ENCODE peak calls at places on chromosome 16, in five cellular contexts. I is NT2/D1, W is fibroblast of lung, X is PC-3, R is IMR-90. F is an unnamed sample.

GRCh38 chr16:80366023-80366422 is 174.8 kb upstream of the DYNLRB2 start:
- DNase-seq in I (no peak), W (peak), X (no peak), R (no peak), F (no peak)

GRCh38 chr16:75108792-75109731 is 7.5 kb downstream of the LDHD start:
- DNase-seq in I (no peak), W (peak), X (peak), R (peak), F (peak)

GRCh38 chr16:75304521-75305363 is 53.3 kb upstream of the BCAR1 start:
- DNase-seq in I (no peak), W (peak), X (peak), R (peak), F (peak)

GRCh38 chr16:82631701-82632685 is 5.2 kb downstream of the CDH13 start:
- DNase-seq in I (no peak), W (no peak), X (peak), R (peak), F (no peak)

GRCh38 chr16:1245452-1246005 is 5.0 kb downstream of the TPSAB1 start:
- DNase-seq in I (no peak), W (no peak), X (no peak), R (no peak), F (no peak)

GRCh38 chr16:5863207-5863606 is 765.6 kb upstream of the EEF2KMT start:
- DNase-seq in I (no peak), W (no peak), X (no peak), R (no peak), F (no peak)

GRCh38 chr16:52863000-52863399 is 189.7 kb downstream of the CHD9NB start:
- DNase-seq in I (no peak), W (no peak), X (no peak), R (no peak), F (no peak)

GRCh38 chr16:49183911-49184310 is 97.7 kb downstream of the CBLN1 start:
- DNase-seq in I (peak), W (no peak), X (peak), R (no peak), F (no peak)

GRCh38 chr16:75264999-75265910 is 13.8 kb upstream of the BCAR1 start:
- DNase-seq in I (no peak), W (no peak), X (no peak), R (no peak), F (peak)

GRCh38 chr16:78277374-78277773 is 177.9 kb downstream of the WWOX start:
- DNase-seq in I (no peak), W (no peak), X (no peak), R (no peak), F (no peak)

GRCh38 chr16:83924686-83925085 is 25.8 kb downstream of the MLYCD start:
- DNase-seq in I (no peak), W (no peak), X (no peak), R (no peak), F (no peak)

GRCh38 chr16:82761236-82761635 is 134.5 kb downstream of the CDH13 start:
- DNase-seq in I (no peak), W (peak), X (no peak), R (peak), F (peak)

GRCh38 chr16:68592466-68593337 is 52.4 kb upstream of the CDH3 start:
- DNase-seq in I (no peak), W (no peak), X (peak), R (no peak), F (no peak)

GRCh38 chr16:723695-724094 is 2.5 kb downstream of the CCDC78 start:
- DNase-seq in I (no peak), W (no peak), X (no peak), R (no peak), F (no peak)

GRCh38 chr16:24689128-24689527 is 40.3 kb upstream of the TNRC6A start:
- DNase-seq in I (no peak), W (peak), X (peak), R (peak), F (peak)

GRCh38 chr16:62832214-62832613 is 796.0 kb upstream of the CDH8 start:
- DNase-seq in I (no peak), W (no peak), X (no peak), R (no peak), F (no peak)

GRCh38 chr16:48235556-48236136 is 8.5 kb upstream of the LONP2 start:
- DNase-seq in I (no peak), W (no peak), X (peak), R (peak), F (no peak)

GRCh38 chr16:65196696-65197095 is 74.8 kb upstream of the CDH11 start:
- DNase-seq in I (no peak), W (no peak), X (no peak), R (no peak), F (peak)

GRCh38 chr16:5944971-5945370 is 847.4 kb upstream of the EEF2KMT start:
- DNase-seq in I (no peak), W (peak), X (no peak), R (no peak), F (no peak)

GRCh38 chr16:19595043-19595767 is 39.7 kb downstream of the VPS35L start:
- DNase-seq in I (no peak), W (peak), X (peak), R (peak), F (no peak)

GRCh38 chr16:23508589-23509440 is 1.5 kb downstream of the GGA2 start:
- DNase-seq in I (peak), W (peak), X (peak), R (no peak), F (peak)

GRCh38 chr16:6777624-6778023 is 555.0 kb upstream of the RBFOX1 start:
- DNase-seq in I (no peak), W (no peak), X (no peak), R (no peak), F (no peak)

GRCh38 chr16:27450836-27451341 is 48.9 kb downstream of the IL21R start:
- DNase-seq in I (no peak), W (no peak), X (no peak), R (no peak), F (no peak)

GRCh38 chr16:68473358-68474064 is 25.2 kb upstream of the SMPD3 start:
- DNase-seq in I (no peak), W (no peak), X (no peak), R (no peak), F (no peak)

GRCh38 chr16:8905168-8905762 is 23.1 kb downstream of the LITAFD start:
- DNase-seq in I (no peak), W (peak), X (peak), R (peak), F (peak)

GRCh38 chr16:66207139-66207863 is 159.2 kb upstream of the CDH5 start:
- DNase-seq in I (no peak), W (no peak), X (no peak), R (no peak), F (no peak)

GRCh38 chr16:74605746-74606520 is 981 bp downstream of the GLG1 start:
- DNase-seq in I (no peak), W (no peak), X (no peak), R (no peak), F (peak)

GRCh38 chr16:10579965-10580918 is at the start of gene EMP2:
- DNase-seq in I (peak), W (peak), X (peak), R (peak), F (peak)

GRCh38 chr16:59591480-59591879 is 857.4 kb upstream of the GOT2 start:
- DNase-seq in I (no peak), W (peak), X (peak), R (peak), F (peak)

GRCh38 chr16:77849640-77850258 is 61.4 kb downstream of the VAT1L start:
- DNase-seq in I (no peak), W (no peak), X (no peak), R (no peak), F (no peak)

GRCh38 chr16:29943846-29944669 is 17.8 kb upstream of the TMEM219 start:
- DNase-seq in I (peak), W (peak), X (peak), R (peak), F (peak)

GRCh38 chr16:11135167-11135973 is 120.6 kb downstream of the SOCS1 start:
- DNase-seq in I (no peak), W (no peak), X (peak), R (peak), F (peak)

GRCh38 chr16:87740441-87740840 is 25.3 kb downstream of the KLHDC4 start:
- DNase-seq in I (no peak), W (peak), X (no peak), R (peak), F (no peak)

GRCh38 chr16:50216231-50216630 is 50.1 kb upstream of the ADCY7 start:
- DNase-seq in I (no peak), W (no peak), X (no peak), R (no peak), F (no peak)

GRCh38 chr16:17724242-17724898 is 253.6 kb upstream of the XYLT1 start:
- DNase-seq in I (no peak), W (peak), X (no peak), R (peak), F (peak)

DNA sequence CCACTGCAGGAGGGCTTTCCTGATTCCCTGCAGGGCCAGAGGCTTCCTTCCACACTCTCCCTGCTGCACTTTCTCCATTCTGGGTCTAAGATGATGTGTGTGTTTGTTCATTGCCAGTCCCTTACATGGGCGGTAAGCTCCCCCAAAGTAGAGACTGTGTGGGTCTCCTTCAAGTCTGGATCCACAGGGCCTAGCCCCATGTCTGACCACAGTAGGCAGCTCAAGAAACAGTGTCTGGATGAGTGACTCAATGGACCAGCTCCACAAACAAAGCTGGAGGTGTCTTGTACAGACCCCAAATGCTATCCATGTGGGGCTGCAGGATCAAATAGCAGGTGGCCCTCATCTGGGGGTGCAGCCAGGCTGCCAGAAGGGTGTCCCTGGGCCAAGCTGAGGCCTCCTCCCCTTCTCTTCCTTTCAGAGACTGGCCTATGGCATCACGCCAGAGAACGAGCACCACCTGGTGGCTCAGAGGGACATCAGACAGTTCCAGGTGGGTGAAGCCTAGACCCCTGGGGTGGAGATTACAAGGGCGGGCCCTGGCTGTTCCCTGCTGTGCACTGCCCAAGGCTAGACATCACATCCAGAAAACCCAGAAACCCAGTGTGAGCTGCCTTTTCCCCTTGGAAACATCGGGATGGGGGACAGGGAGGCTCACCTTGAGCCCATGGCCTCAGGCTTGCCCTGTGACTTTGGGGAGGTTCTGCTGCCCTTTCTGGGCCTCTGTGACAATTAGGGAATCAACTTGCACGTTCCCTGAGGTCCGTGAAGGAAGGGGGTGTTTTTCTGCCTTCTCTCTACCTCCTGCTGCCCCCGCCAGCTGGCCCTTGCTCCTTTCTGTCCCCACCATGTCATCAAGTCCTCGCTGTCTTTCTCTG is 45.9 kb downstream of the SLC6A2 start:
- DNase-seq in I (peak), W (peak), X (peak), R (peak), F (peak)
- H3K9ac ChIP-seq in I (no peak), W (no peak), X (no peak), R (no peak), F (no peak)

DNA sequence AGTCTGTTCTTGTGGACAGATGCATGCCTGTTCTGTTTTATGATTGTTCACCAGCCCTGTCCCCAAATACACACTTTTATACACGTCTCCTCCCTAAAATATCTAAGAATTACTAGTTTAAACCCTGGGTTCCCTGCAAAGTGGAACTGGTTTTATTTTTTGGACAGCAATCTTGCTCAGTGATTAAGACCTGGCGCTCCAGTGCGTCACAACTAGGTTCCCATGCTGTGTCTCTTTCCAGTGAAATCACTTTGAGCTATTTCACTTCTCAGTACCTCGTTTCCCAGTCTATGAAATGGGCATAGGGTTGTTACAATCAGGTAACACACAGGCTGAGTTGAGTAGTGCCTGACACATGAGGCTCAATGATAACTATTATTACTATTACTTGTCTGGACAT is 1.1 kb downstream of the CEP20 start:
- DNase-seq in I (no peak), W (no peak), X (no peak), R (no peak), F (no peak)
- H3K9ac ChIP-seq in I (peak), W (no peak), X (peak), R (peak), F (peak)

DNA sequence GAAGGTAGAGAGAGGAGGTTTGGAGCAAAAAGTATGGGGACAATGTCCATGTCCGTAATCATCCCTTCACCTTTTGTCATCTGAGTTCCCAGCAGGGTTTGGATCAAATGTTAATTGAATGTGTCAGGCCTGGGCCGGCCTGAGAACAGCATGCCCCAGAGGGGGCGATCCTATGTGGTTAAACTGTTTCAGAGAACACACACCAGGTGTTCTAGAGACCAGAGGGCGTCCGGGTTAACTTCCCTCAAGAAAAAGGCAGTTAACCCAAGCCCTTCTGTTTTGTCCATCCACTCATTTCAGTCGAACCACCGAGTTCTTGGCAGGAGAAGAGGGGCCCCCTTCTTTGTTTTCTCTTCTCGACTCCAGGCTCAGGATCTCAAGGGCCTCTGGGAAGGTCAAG is 142.7 kb downstream of the IRX3 start:
- DNase-seq in I (no peak), W (no peak), X (no peak), R (no peak), F (no peak)
- H3K9ac ChIP-seq in I (no peak), W (no peak), X (no peak), R (no peak), F (no peak)

GRCh38 chr16:20851601-20852000 is 45.3 kb downstream of the REXO5 start:
- DNase-seq in I (no peak), W (peak), X (peak), R (peak), F (peak)
- H3K9ac ChIP-seq in I (no peak), W (no peak), X (no peak), R (no peak), F (peak)

DNA sequence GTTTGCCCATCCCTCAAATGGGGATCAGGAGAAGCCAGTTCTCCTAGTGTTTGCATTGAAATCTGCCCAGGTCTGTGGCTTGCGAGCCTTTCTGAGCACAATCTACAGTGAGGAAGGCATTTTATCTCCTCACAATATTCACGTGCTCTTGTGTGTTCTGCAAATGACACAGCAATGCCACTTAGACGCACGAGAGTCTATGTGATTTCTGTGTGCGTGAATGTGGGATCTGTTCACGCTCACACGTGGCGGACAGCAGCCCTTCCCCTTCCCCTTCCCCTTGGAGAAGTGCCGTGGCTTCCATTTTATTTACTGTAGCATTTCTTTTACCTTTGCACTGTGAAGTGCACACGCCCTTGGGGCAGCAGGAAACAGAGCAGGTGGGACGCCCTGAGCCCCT is 17.7 kb upstream of the CBFA2T3 start:
- DNase-seq in I (no peak), W (no peak), X (no peak), R (no peak), F (no peak)
- H3K9ac ChIP-seq in I (no peak), W (no peak), X (no peak), R (no peak), F (no peak)

DNA sequence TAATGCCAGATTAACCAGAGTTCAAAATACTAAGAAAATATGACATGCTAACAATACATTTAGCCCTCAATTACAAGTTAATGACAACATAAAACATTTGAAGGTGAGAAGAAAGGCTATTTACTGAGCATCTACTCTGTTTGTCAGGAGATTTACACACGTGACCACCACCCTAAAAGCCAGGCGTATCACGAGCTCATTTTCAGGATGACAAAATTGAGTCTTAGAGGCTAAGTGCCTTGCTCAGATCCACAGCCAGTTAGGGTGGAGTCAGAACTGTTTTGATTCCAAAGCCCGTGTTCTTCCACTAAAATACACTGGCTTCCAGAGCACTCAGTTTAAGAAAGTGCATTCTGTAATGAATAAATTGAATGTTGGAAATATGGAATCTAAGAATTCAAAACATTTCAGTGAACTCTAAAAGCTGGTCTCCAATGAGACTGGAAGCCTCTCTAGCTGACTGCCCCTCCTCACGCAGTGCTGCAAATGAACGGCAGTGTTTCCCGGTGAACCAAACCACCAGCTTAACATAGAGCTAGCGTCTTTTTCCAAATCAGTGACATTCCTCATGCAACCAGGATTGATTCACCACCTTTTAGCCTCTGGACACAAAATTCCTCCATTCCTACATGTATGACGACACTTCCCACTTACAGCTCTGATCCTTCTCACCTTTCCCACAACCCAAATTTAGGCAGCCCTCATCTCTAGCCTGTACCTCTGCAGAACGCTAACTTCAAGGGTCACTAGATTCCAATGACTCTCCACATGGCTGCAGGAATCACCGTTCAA is 5.9 kb downstream of the ZDHHC7 start:
- DNase-seq in I (no peak), W (peak), X (no peak), R (peak), F (peak)
- H3K9ac ChIP-seq in I (peak), W (peak), X (no peak), R (peak), F (peak)

GRCh38 chr16:2710021-2710710 is 9.9 kb downstream of the PRSS27 start:
- DNase-seq in I (no peak), W (no peak), X (no peak), R (no peak), F (no peak)
- H3K9ac ChIP-seq in I (no peak), W (no peak), X (no peak), R (no peak), F (no peak)

DNA sequence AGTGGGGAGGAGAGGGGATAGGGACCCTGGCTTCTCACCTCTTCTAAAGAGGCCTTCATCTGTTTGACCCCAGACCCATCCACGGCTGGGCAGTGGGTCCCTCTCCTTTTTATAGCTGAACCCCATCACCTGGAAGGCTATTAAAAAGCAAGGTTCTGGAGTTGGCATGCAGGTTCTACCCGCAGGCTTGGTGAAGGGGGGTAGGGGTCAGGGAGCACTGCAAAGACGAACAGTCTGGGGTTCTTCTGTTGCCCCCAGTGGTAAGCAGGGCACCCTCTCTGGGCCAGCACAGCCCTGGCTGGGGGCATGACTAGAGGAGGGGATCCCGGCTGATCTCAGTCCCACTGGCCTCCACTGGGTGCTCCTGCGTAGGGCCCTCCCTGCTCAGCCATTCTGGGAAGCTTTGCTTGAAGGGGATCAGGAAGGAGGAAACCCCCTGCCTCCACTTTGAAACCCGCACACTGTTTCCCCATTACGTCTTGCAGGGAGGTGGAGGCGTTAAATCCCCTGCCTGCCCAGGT is 13.6 kb downstream of the CMIP start:
- DNase-seq in I (no peak), W (no peak), X (no peak), R (no peak), F (no peak)
- H3K9ac ChIP-seq in I (no peak), W (no peak), X (no peak), R (no peak), F (no peak)